ENCODE peak calls at places on chromosomes 11 and 22, in nine cellular contexts. C is HFFc6, R is Peyer's patch, M is fibroblast of lung, J is GM20000, F is left ventricle myocardium inferior, D is D721Med, G is nephron progenitor cell, H is H1. B is an unnamed sample.

GRCh38 chr22:45812910-45813309 is 141.3 kb downstream of the ATXN10 start:
- DNase-seq in G (no peak), D (no peak), F (no peak), H (no peak), R (no peak), J (no peak), M (no peak), C (no peak), B (no peak)

GRCh38 chr22:41576877-41577276 is 12.8 kb downstream of the PMM1 start:
- DNase-seq in H (peak), C (peak), R (no peak), J (peak), F (peak), G (peak), M (peak), D (peak), B (peak)

GRCh38 chr22:43955883-43956286 is 643 bp downstream of the SAMM50 start:
- DNase-seq in R (peak), H (no peak), G (no peak), J (peak), M (peak), F (no peak), D (no peak), C (no peak), B (no peak)

GRCh38 chr11:10303558-10304363 is 1.1 kb upstream of the ADM start:
- DNase-seq in D (no peak), G (peak), J (peak), H (peak), C (peak), R (peak), F (peak), M (peak), B (no peak)

GRCh38 chr11:10038916-10039315 is 255.1 kb downstream of the SBF2 start:
- DNase-seq in R (no peak), F (no peak), M (peak), H (no peak), D (no peak), C (no peak), G (no peak), J (no peak), B (no peak)

GRCh38 chr11:39741066-39741465 is 1718.4 kb downstream of the LRRC4C start:
- DNase-seq in F (no peak), H (no peak), M (no peak), J (no peak), D (no peak), G (no peak), R (no peak), C (no peak), B (no peak)

GRCh38 chr11:44329472-44330230 is 19.7 kb upstream of the ALX4 start:
- DNase-seq in F (no peak), R (no peak), G (no peak), M (no peak), J (no peak), C (no peak), H (no peak), D (no peak), B (no peak)

GRCh38 chr22:46766611-46767010 is 4.2 kb downstream of the TBC1D22A start:
- DNase-seq in G (no peak), R (no peak), J (no peak), M (no peak), D (no peak), F (no peak), C (no peak), H (no peak), B (no peak)

GRCh38 chr11:91066648-91067047 is 843.8 kb upstream of the CHORDC1 start:
- DNase-seq in F (no peak), G (no peak), R (no peak), J (no peak), C (no peak), M (no peak), H (no peak), D (no peak), B (no peak)

GRCh38 chr11:124072147-124072546 is 31.0 kb upstream of the OR10G7 start:
- DNase-seq in F (no peak), J (no peak), M (no peak), R (no peak), G (no peak), D (no peak), C (no peak), H (no peak), B (no peak)

GRCh38 chr11:2580061-2580421 is 119.8 kb downstream of the KCNQ1OT1 start:
- DNase-seq in G (no peak), F (peak), J (no peak), D (no peak), M (no peak), R (peak), H (no peak), C (no peak), B (no peak)

GRCh38 chr11:17014321-17014773 is at the start of gene PLEKHA7:
- DNase-seq in F (no peak), D (peak), C (no peak), J (peak), M (no peak), G (peak), H (no peak), R (no peak), B (peak)

GRCh38 chr22:49426098-49426497 is 401.6 kb downstream of the BRD1 start:
- DNase-seq in M (no peak), G (no peak), R (no peak), J (no peak), F (no peak), D (no peak), H (no peak), C (no peak), B (no peak)

GRCh38 chr11:64359712-64360402 is 895 bp downstream of the RPS6KA4 start:
- DNase-seq in M (no peak), D (no peak), R (peak), G (no peak), H (no peak), C (no peak), F (no peak), J (peak), B (no peak)

GRCh38 chr11:31956310-31956709 is 134.6 kb upstream of the RCN1 start:
- DNase-seq in J (no peak), C (peak), F (no peak), M (no peak), G (no peak), H (no peak), R (no peak), D (no peak), B (no peak)

GRCh38 chr11:69362315-69362714 is 68.4 kb downstream of the MYEOV start:
- DNase-seq in R (no peak), G (no peak), M (no peak), H (peak), F (no peak), C (no peak), D (no peak), J (no peak), B (peak)

GRCh38 chr22:27378994-27379393 is 422.6 kb downstream of the MN1 start:
- DNase-seq in C (no peak), H (no peak), G (no peak), M (no peak), F (no peak), D (no peak), R (no peak), J (no peak), B (no peak)

GRCh38 chr11:70471254-70471653 is 72.9 kb downstream of the CTTN start:
- DNase-seq in D (no peak), G (peak), C (peak), F (no peak), R (no peak), H (peak), J (peak), M (peak), B (no peak)
- TF ChIP-seq CTCF in D (peak), G (peak), C (peak), F (no peak), R (no peak), H (peak), J (no peak), M (peak), B (peak)

GRCh38 chr22:37932401-37932800 is 21.0 kb downstream of the C22orf23 start:
- DNase-seq in M (no peak), G (no peak), D (no peak), H (no peak), J (no peak), C (no peak), R (no peak), F (no peak), B (no peak)
- TF ChIP-seq CTCF in M (no peak), G (no peak), D (no peak), H (no peak), J (no peak), C (no peak), R (no peak), F (no peak), B (no peak)

GRCh38 chr11:126281245-126281644 is 1.6 kb upstream of the TIRAP start:
- DNase-seq in G (no peak), C (no peak), M (no peak), D (no peak), H (no peak), F (no peak), J (no peak), R (no peak), B (no peak)
- TF ChIP-seq CTCF in G (no peak), C (no peak), M (no peak), D (no peak), H (no peak), F (no peak), J (no peak), R (no peak), B (no peak)

DNA sequence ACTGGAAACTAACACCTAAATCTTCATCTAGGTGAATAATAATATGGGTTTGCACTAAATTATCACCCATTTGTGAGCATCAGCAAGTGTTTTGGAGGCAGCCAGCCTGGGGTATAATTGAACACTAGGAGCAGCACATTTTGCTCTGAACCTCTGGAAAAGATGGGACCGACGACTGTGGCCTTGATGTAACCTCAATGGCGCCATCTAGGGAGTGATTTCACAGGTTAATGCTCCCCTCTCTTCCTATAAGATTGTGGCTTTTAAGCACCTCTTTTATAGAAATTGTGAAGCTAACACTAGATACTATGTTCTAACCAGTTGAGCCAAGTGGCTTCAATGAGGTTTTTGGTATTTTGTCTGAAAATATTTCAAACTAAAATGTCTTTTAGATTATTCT is 203.7 kb downstream of the NELL1 start:
- DNase-seq in J (peak), D (no peak), H (peak), R (no peak), F (no peak), C (no peak), G (peak), M (no peak), B (peak)
- TF ChIP-seq CTCF in J (peak), D (peak), H (peak), R (no peak), F (no peak), C (no peak), G (peak), M (no peak), B (peak)

GRCh38 chr11:129375731-129376657 is at the start of gene BARX2:
- DNase-seq in F (peak), G (peak), D (peak), J (peak), H (peak), R (no peak), C (peak), M (peak), B (peak)
- TF ChIP-seq CTCF in F (peak), G (peak), D (peak), J (no peak), H (peak), R (no peak), C (peak), M (peak), B (peak)

DNA sequence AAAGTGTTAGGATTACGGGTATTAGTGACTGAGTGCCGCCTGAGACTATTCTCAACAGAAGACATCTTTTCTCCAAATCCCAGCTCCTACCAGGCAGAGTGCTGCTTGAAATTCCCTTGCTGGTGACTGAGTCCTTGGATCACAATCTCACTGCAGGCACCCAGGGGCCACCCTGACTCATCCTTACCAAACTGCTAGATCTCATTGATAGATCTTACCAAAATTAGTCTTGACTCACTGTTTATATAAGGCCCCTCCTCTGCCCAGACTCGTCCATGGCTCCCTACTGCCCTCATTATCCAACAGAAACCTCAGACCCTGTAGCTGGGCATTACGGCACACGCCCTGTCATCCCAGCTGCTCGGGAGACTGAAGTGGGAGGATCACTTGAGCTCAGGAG is 14.7 kb downstream of the TBC1D10A start:
- DNase-seq in D (no peak), J (no peak), G (no peak), R (no peak), C (peak), M (peak), F (no peak), H (no peak), B (no peak)
- TF ChIP-seq CTCF in D (no peak), J (no peak), G (no peak), R (no peak), C (no peak), M (no peak), F (no peak), H (no peak), B (no peak)

B was measured in progenitor cell of endocrine pancreas.